ENCODE peak calls at places on chromosome X, in six cellular contexts. One of them, this sample, is unnamed.

GRCh38 chrX:15505104-15505503 is 4.5 kb downstream of the BMX start:
- DNase-seq in Panc1: no peak
- DNase-seq in body of pancreas: no peak
- DNase-seq in A549: no peak
- DNase-seq in GM20000: no peak
- DNase-seq in epithelial cell of proximal tubule: no peak
- DNase-seq in this sample: no peak

GRCh38 chrX:13250831-13251612 is 68.8 kb downstream of the ATXN3L start:
- DNase-seq in Panc1: no peak
- DNase-seq in body of pancreas: no peak
- DNase-seq in A549: no peak
- DNase-seq in GM20000: no peak
- DNase-seq in epithelial cell of proximal tubule: no peak
- DNase-seq in this sample: peak

GRCh38 chrX:84118769-84119168 is 69.2 kb downstream of the RPS6KA6 start:
- DNase-seq in Panc1: no peak
- DNase-seq in body of pancreas: no peak
- DNase-seq in A549: no peak
- DNase-seq in GM20000: no peak
- DNase-seq in epithelial cell of proximal tubule: no peak
- DNase-seq in this sample: no peak

GRCh38 chrX:17597836-17598434 is 139.4 kb upstream of the SCML1 start:
- DNase-seq in Panc1: no peak
- DNase-seq in body of pancreas: peak
- DNase-seq in A549: no peak
- DNase-seq in GM20000: no peak
- DNase-seq in epithelial cell of proximal tubule: no peak
- DNase-seq in this sample: no peak

GRCh38 chrX:76555816-76556215 is 128.3 kb downstream of the MAGEE1 start:
- DNase-seq in Panc1: no peak
- DNase-seq in body of pancreas: no peak
- DNase-seq in A549: peak
- DNase-seq in GM20000: peak
- DNase-seq in epithelial cell of proximal tubule: no peak
- DNase-seq in this sample: peak

GRCh38 chrX:100447563-100448397 is 37.7 kb upstream of the PCDH19 start:
- DNase-seq in Panc1: peak
- DNase-seq in body of pancreas: peak
- DNase-seq in A549: peak
- DNase-seq in GM20000: peak
- DNase-seq in epithelial cell of proximal tubule: no peak
- DNase-seq in this sample: no peak

GRCh38 chrX:131704136-131704695 is 160.3 kb downstream of the OR13H1 start:
- DNase-seq in Panc1: peak
- DNase-seq in body of pancreas: peak
- DNase-seq in A549: peak
- DNase-seq in GM20000: no peak
- DNase-seq in epithelial cell of proximal tubule: no peak
- DNase-seq in this sample: peak

GRCh38 chrX:117376460-117376859 is 740.1 kb downstream of the KLHL13 start:
- DNase-seq in Panc1: peak
- DNase-seq in body of pancreas: peak
- DNase-seq in A549: no peak
- DNase-seq in GM20000: no peak
- DNase-seq in epithelial cell of proximal tubule: peak
- DNase-seq in this sample: peak

GRCh38 chrX:151753313-151754041 is 18.9 kb downstream of the CNGA2 start:
- DNase-seq in Panc1: peak
- DNase-seq in body of pancreas: peak
- DNase-seq in A549: peak
- DNase-seq in GM20000: peak
- DNase-seq in epithelial cell of proximal tubule: no peak
- DNase-seq in this sample: peak

GRCh38 chrX:119757979-119758681 is at the start of gene SOWAHD:
- DNase-seq in Panc1: no peak
- DNase-seq in body of pancreas: peak
- DNase-seq in A549: no peak
- DNase-seq in GM20000: peak
- DNase-seq in epithelial cell of proximal tubule: no peak
- DNase-seq in this sample: peak

GRCh38 chrX:45164995-45165394 is 35.7 kb downstream of the DIPK2B start:
- DNase-seq in Panc1: no peak
- DNase-seq in body of pancreas: no peak
- DNase-seq in A549: no peak
- DNase-seq in GM20000: no peak
- DNase-seq in epithelial cell of proximal tubule: no peak
- DNase-seq in this sample: no peak
- TF ChIP-seq CTCF in Panc1: no peak
- TF ChIP-seq CTCF in body of pancreas: no peak
- TF ChIP-seq CTCF in A549: no peak
- TF ChIP-seq CTCF in GM20000: no peak
- TF ChIP-seq CTCF in epithelial cell of proximal tubule: no peak
- TF ChIP-seq CTCF in this sample: no peak

GRCh38 chrX:54785901-54786300 is 12.2 kb downstream of the ITIH6 start:
- DNase-seq in Panc1: no peak
- DNase-seq in body of pancreas: no peak
- DNase-seq in A549: no peak
- DNase-seq in GM20000: peak
- DNase-seq in epithelial cell of proximal tubule: no peak
- DNase-seq in this sample: no peak
- TF ChIP-seq CTCF in Panc1: peak
- TF ChIP-seq CTCF in body of pancreas: peak
- TF ChIP-seq CTCF in A549: no peak
- TF ChIP-seq CTCF in GM20000: no peak
- TF ChIP-seq CTCF in epithelial cell of proximal tubule: peak
- TF ChIP-seq CTCF in this sample: no peak

DNA sequence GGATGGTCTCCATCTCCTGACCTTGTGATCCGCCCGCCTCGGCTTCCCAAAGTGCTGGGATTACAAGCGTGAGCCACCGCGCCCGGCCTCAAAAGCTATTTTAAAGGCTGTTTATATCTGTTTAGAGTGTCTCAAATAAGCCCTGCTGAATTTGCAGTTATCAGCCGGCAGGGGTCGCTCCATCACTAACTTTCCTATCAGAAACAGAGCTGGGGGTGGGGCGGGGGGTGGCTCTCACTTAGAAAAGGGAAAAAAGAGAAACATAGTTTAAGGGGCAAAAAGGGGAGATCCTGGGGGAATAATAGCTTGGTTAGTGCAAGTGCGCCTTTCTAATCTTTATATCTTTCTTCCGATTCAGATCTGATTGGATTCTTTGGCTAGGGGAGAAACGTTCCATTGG is 450.7 kb downstream of the UBE2NL start:
- DNase-seq in Panc1: no peak
- DNase-seq in body of pancreas: no peak
- DNase-seq in A549: no peak
- DNase-seq in GM20000: no peak
- DNase-seq in epithelial cell of proximal tubule: no peak
- DNase-seq in this sample: no peak
- TF ChIP-seq CTCF in Panc1: peak
- TF ChIP-seq CTCF in body of pancreas: no peak
- TF ChIP-seq CTCF in A549: no peak
- TF ChIP-seq CTCF in GM20000: no peak
- TF ChIP-seq CTCF in epithelial cell of proximal tubule: peak
- TF ChIP-seq CTCF in this sample: no peak

GRCh38 chrX:135112096-135112729 is 8.1 kb downstream of the ETDB start:
- DNase-seq in Panc1: peak
- DNase-seq in body of pancreas: peak
- DNase-seq in A549: peak
- DNase-seq in GM20000: peak
- DNase-seq in epithelial cell of proximal tubule: no peak
- DNase-seq in this sample: no peak
- TF ChIP-seq CTCF in Panc1: peak
- TF ChIP-seq CTCF in body of pancreas: peak
- TF ChIP-seq CTCF in A549: peak
- TF ChIP-seq CTCF in GM20000: peak
- TF ChIP-seq CTCF in epithelial cell of proximal tubule: peak
- TF ChIP-seq CTCF in this sample: peak

DNA sequence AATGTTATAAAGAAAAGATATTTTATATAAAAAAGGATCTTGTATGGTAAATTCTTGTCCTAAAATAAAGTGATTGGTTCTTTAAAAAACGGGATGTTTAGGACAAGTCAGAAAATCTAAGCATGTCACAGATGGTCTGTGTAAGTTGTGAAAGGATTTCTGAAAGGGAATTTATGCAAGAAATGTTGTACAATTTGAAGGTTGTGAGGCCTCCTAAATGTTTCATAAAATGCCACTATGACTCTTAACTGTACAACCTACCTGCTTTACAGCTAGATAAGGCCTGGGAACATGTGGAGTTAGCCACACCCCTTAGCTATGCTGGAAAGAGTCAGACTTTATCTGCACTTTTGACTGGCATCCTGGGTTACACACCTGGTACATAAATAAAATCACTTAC is 951.5 kb upstream of the POU3F4 start:
- DNase-seq in Panc1: no peak
- DNase-seq in body of pancreas: no peak
- DNase-seq in A549: no peak
- DNase-seq in GM20000: no peak
- DNase-seq in epithelial cell of proximal tubule: no peak
- DNase-seq in this sample: no peak
- TF ChIP-seq CTCF in Panc1: no peak
- TF ChIP-seq CTCF in body of pancreas: no peak
- TF ChIP-seq CTCF in A549: no peak
- TF ChIP-seq CTCF in GM20000: no peak
- TF ChIP-seq CTCF in epithelial cell of proximal tubule: no peak
- TF ChIP-seq CTCF in this sample: no peak

This sample was measured in HL-60.